ENCODE peak calls at places on chromosomes 13 and 19, in nine cellular contexts. J is IMR-90, N is colonic mucosa, Y is right lobe of liver, H is prostate gland, G is mammary epithelial cell, Q is adrenal gland, L is neural progenitor cell, O is K562. D is an unnamed sample.

GRCh38 chr13:94415484-94415883 is 64.0 kb downstream of the DCT start:
- DNase-seq in J (no peak), N (no peak), Y (no peak), H (no peak), G (no peak), Q (no peak), L (peak; percentile 17), O (no peak), D (no peak)

GRCh38 chr19:56066152-56067023 is 54.7 kb downstream of the ZNF787 start:
- DNase-seq in J (peak; percentile 19), N (peak; percentile 69), Y (peak; percentile 80), H (peak; percentile 44), G (peak; percentile 26), Q (peak; percentile 65), L (peak; percentile 77), O (peak; percentile 76), D (peak; percentile 54)

GRCh38 chr19:33779849-33780248 is 16.8 kb upstream of the KCTD15 start:
- DNase-seq in J (no peak), N (no peak), Y (no peak), H (no peak), G (no peak), Q (no peak), L (no peak), O (no peak), D (no peak)

GRCh38 chr19:43901395-43902390 is 33.4 kb downstream of the ZNF45 start:
- DNase-seq in J (peak; percentile 88), N (peak; percentile 91), Y (peak; percentile 79), H (peak; percentile 76), G (peak; percentile 84), Q (peak; percentile 83), L (peak; percentile 91), O (peak; percentile 87), D (peak; percentile 85)

GRCh38 chr13:34506796-34507195 is 435.3 kb upstream of the NBEA start:
- DNase-seq in J (no peak), N (no peak), Y (no peak), H (no peak), G (no peak), Q (no peak), L (peak; percentile 18), O (no peak), D (no peak)

GRCh38 chr13:114286808-114287207 is 5.4 kb downstream of the UPF3A start:
- DNase-seq in J (peak; percentile 85), N (no peak), Y (no peak), H (no peak), G (no peak), Q (no peak), L (no peak), O (no peak), D (no peak)

GRCh38 chr13:114015111-114015551 is 41.3 kb upstream of the C13orf46 start:
- DNase-seq in J (no peak), N (no peak), Y (no peak), H (peak; percentile 33), G (no peak), Q (no peak), L (no peak), O (no peak), D (no peak)

GRCh38 chr13:94956407-94957110 is 244.2 kb upstream of the SOX21 start:
- DNase-seq in J (no peak), N (no peak), Y (no peak), H (no peak), G (no peak), Q (no peak), L (no peak), O (no peak), D (no peak)

GRCh38 chr13:19089315-19089714 is 92.3 kb downstream of the TUBA3C start:
- DNase-seq in J (no peak), N (no peak), Y (no peak), H (no peak), G (no peak), Q (no peak), L (no peak), O (peak; percentile 41), D (peak; percentile 8)

GRCh38 chr13:106610511-106610910 is 42.6 kb upstream of the ARGLU1 start:
- DNase-seq in J (peak; percentile 82), N (no peak), Y (no peak), H (no peak), G (peak; percentile 80), Q (no peak), L (no peak), O (no peak), D (peak; percentile 37)

GRCh38 chr19:32336259-32337111 is 8.9 kb upstream of the ZNF507 start:
- DNase-seq in J (peak; percentile 59), N (no peak), Y (no peak), H (no peak), G (no peak), Q (no peak), L (no peak), O (no peak), D (no peak)

GRCh38 chr13:59906413-59907027 is 257.2 kb downstream of the DIAPH3 start:
- DNase-seq in J (peak; percentile 58), N (no peak), Y (no peak), H (no peak), G (no peak), Q (no peak), L (peak; percentile 33), O (peak; percentile 19), D (no peak)

DNA sequence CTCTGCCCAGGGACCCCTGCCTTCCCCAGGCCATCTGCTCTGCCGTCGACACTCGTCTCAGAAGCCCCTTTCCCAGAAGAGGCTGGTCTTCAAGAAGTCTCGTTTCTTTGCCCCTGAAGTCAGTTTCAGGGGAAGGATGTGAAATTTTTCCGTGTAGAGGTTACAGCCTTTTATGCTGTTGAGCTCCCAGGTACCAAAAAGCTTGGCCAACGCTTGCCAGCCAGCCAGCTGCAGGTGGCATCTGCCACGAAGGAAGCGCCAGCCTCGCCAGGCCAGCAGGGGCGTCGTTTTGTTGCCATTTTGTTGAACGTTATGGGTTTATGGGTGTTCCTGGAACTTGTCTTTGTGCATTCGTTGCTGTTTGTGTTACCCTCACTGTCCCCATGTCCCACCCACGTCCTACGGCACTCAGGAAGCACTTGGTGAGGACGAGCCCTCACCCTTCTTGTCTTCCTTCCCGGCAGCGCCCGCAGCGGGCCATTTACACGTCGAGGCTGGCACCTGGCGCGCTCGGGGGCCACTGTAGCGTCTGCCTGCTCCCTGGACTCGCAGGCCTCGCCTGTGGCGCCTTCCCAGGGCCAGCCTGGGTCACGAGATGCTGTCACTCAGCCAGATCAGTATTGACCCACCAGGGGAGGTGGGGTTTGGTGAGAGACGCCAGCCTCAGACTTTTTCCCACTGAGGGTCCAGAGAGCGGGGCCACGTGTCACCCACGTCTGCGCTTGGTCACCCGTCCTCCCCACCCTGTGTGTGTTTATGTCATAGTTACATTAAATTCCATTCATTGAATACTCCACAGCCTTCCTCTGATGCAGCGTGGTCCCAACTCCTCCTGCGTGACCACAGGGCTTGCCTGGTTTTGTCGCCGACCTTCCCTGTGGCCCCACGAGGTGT is 37.1 kb downstream of the AP1M1 start:
- DNase-seq in J (no peak), N (no peak), Y (no peak), H (no peak), G (no peak), Q (no peak), L (no peak), O (no peak), D (no peak)
- H3K9me3 ChIP-seq in J (no peaks in the 10 kb centered on the region), N (no peaks in the 10 kb centered on the region), Y (no peaks in the 10 kb centered on the region), H (no peaks in the 10 kb centered on the region), G (no peaks in the 10 kb centered on the region), Q (no peaks in the 10 kb centered on the region), L (no peaks in the 10 kb centered on the region), O (no peaks in the 10 kb centered on the region), D (no peaks in the 10 kb centered on the region)

GRCh38 chr19:13098291-13099072 is 4.2 kb downstream of the LYL1 start:
- DNase-seq in J (no peak), N (peak; percentile 58), Y (no peak), H (peak; percentile 64), G (no peak), Q (no peak), L (peak; percentile 42), O (peak; percentile 85), D (no peak)

GRCh38 chr19:13099073-13099999 is 3.3 kb downstream of the LYL1 start:
- DNase-seq in J (no peak), N (peak; percentile 81), Y (peak; percentile 83), H (no peak), G (no peak), Q (peak; percentile 44), L (peak; percentile 65), O (peak; percentile 88), D (no peak)

GRCh38 chr19:13101590-13102415 is 855 bp downstream of the LYL1 start:
- DNase-seq in J (no peak), N (no peak), Y (no peak), H (no peak), G (no peak), Q (no peak), L (no peak), O (no peak), D (no peak)

GRCh38 chr19:13100871-13101589 is 1.6 kb downstream of the LYL1 start:
- DNase-seq in J (no peak), N (no peak), Y (no peak), H (no peak), G (no peak), Q (no peak), L (no peak), O (peak; percentile 81), D (no peak)

GRCh38 chr19:13100031-13100588 is 2.5 kb downstream of the LYL1 start:
- DNase-seq in J (no peak), N (no peak), Y (no peak), H (no peak), G (peak; percentile 17), Q (no peak), L (no peak), O (peak; percentile 70), D (no peak)
- H3K4me3 ChIP-seq in J (no peak overlapping the region), N (no peak overlapping the region), Y (no peak overlapping the region), H (no peak overlapping the region), G (no peak overlapping the region), Q (no peak overlapping the region), L (no peak overlapping the region), O (peak overlapping the region; percentile 98), D (no peak overlapping the region)

DNA sequence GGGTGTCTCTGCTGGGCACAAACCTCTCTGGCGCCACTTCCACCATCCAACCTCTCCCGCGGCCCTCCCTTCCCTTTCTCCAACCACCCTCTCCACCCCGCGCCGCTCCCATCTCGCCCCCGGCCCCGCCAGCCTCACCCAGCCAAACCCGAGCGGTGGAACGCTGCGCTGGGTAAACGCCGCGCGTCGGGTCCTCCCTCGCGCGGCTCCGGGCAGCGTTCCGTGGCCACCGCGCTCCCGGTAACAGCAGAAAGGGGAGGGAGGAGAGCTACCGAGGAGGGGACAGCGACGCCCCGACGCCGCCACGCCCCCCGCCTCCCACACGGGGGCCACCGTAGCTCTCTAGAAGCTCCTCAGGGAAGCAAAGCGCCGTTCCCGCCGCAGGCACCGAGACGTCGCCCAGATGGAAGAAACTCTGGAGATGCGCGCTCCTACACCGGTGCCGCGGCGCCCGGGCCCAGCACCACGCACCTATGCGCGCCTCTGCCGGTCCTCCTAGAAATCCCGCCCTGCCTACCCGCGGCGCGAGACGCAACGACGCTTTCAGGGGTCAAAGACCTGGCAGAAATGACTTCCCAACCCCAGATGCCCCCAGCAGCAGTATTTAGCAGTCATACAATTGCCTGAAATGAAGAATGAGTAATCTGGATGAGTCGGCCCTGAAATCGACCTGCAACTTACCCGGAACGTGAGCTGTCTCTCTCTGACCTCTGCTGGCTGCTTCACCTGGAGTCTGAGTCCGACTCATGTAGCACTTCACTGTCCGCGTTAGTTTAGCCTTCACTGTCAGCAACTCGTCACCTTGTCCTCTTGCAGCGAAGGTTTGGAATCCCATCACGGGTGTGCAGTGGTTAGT is at the start of gene RUBCNL:
- DNase-seq in J (no peak), N (peak; percentile 81), Y (peak; percentile 60), H (no peak), G (peak; percentile 85), Q (peak; percentile 26), L (peak; percentile 84), O (no peak), D (peak; percentile 29)
- H3K27me3 ChIP-seq in J (peaks cover 44% of the 10 kb centered on the region), N (no peaks in the 10 kb centered on the region), Y (no peaks in the 10 kb centered on the region), H (peaks cover 4% of the 10 kb centered on the region), G (no peaks in the 10 kb centered on the region), Q (peaks cover 10% of the 10 kb centered on the region), L (peaks cover 77% of the 10 kb centered on the region), O (peaks cover 16% of the 10 kb centered on the region), D (peaks cover 15% of the 10 kb centered on the region)

GRCh38 chr13:35729926-35730627 is 253.6 kb upstream of the MAB21L1 start:
- DNase-seq in J (no peak), N (no peak), Y (no peak), H (no peak), G (no peak), Q (no peak), L (no peak), O (no peak), D (no peak)
- H3K9me3 ChIP-seq in J (no peaks in the 10 kb centered on the region), N (no peaks in the 10 kb centered on the region), Y (no peaks in the 10 kb centered on the region), H (no peaks in the 10 kb centered on the region), G (peaks cover 2% of the 10 kb centered on the region), Q (no peaks in the 10 kb centered on the region), L (no peaks in the 10 kb centered on the region), O (no peaks in the 10 kb centered on the region), D (no peaks in the 10 kb centered on the region)